ENCODE peak calls at places on chromosomes 1 and 21, in six cellular contexts. H is endothelial cell; Z is stimulated activated CD8-positive, alpha-beta memory T cell treated with anti-CD3 and anti-CD28 coated beads, Interleukin-2, amount 100 ng/mL, for 1 hour; C is neural progenitor cell; J is astrocyte of the spinal cord; X is cardiac muscle cell. F is an unnamed sample.

GRCh38 chr1:237684236-237684635 is 206.5 kb downstream of the ZP4 start:
- DNase-seq in H (no peak), Z (no peak), C (no peak), J (no peak), X (no peak), F (no peak)

GRCh38 chr1:165527673-165528072 is 16.1 kb upstream of the LRRC52 start:
- DNase-seq in H (no peak), Z (no peak), C (no peak), J (no peak), X (peak; percentile 54), F (no peak)

GRCh38 chr21:34775793-34776192 is 107.0 kb downstream of the CLIC6 start:
- DNase-seq in H (no peak), Z (no peak), C (no peak), J (no peak), X (no peak), F (no peak)

GRCh38 chr1:48470506-48470905 is 1.5 kb downstream of the SPATA6 start:
- DNase-seq in H (peak; percentile 11), Z (no peak), C (peak; percentile 42), J (peak; percentile 41), X (peak; percentile 20), F (no peak)

GRCh38 chr1:209704584-209704983 is at the start of gene HSD11B1:
- DNase-seq in H (no peak), Z (no peak), C (no peak), J (no peak), X (no peak), F (no peak)

GRCh38 chr1:184416921-184417320 is 30.1 kb downstream of the C1orf21 start:
- DNase-seq in H (no peak), Z (no peak), C (peak; percentile 19), J (no peak), X (peak; percentile 4), F (no peak)

GRCh38 chr1:81325404-81325803 is 475.3 kb upstream of the ADGRL2 start:
- DNase-seq in H (no peak), Z (no peak), C (no peak), J (no peak), X (no peak), F (no peak)

GRCh38 chr1:116388122-116388521 is 15.1 kb downstream of the ATP1A1 start:
- DNase-seq in H (no peak), Z (no peak), C (no peak), J (no peak), X (no peak), F (no peak)

GRCh38 chr1:47936916-47937551 is 60.2 kb downstream of the TRABD2B start:
- DNase-seq in H (no peak), Z (no peak), C (no peak), J (no peak), X (no peak), F (no peak)

GRCh38 chr1:169363046-169363756 is 4.4 kb downstream of the NME7 start:
- DNase-seq in H (no peak), Z (no peak), C (no peak), J (peak; percentile 91), X (no peak), F (no peak)